ENCODE peak calls at places on chromosomes 2 and 18, in ten cellular contexts. One of them, this sample, is unnamed.

GRCh38 chr2:227717687-227718567 is at the start of gene SLC19A3:
- DNase-seq in psoas muscle: peak; percentile 89
- DNase-seq in tibial nerve: peak; percentile 84
- DNase-seq in CD8-positive, alpha-beta T cell: no peak
- DNase-seq in WTC11: peak; percentile 91
- DNase-seq in tibial artery: peak; percentile 92
- DNase-seq in thyroid gland: peak; percentile 79
- DNase-seq in A549: peak; percentile 79
- DNase-seq in brain microvascular endothelial cell: peak; percentile 59
- DNase-seq in uterus: peak; percentile 87
- DNase-seq in this sample: peak; percentile 4

GRCh38 chr2:148613231-148614023 is 31.1 kb upstream of the EPC2 start:
- DNase-seq in psoas muscle: no peak
- DNase-seq in tibial nerve: no peak
- DNase-seq in CD8-positive, alpha-beta T cell: no peak
- DNase-seq in WTC11: no peak
- DNase-seq in tibial artery: no peak
- DNase-seq in thyroid gland: no peak
- DNase-seq in A549: no peak
- DNase-seq in brain microvascular endothelial cell: no peak
- DNase-seq in uterus: no peak
- DNase-seq in this sample: no peak

GRCh38 chr18:76208632-76209308 is 286.3 kb downstream of the ZNF516 start:
- DNase-seq in psoas muscle: no peak
- DNase-seq in tibial nerve: no peak
- DNase-seq in CD8-positive, alpha-beta T cell: no peak
- DNase-seq in WTC11: no peak
- DNase-seq in tibial artery: no peak
- DNase-seq in thyroid gland: no peak
- DNase-seq in A549: no peak
- DNase-seq in brain microvascular endothelial cell: no peak
- DNase-seq in uterus: no peak
- DNase-seq in this sample: no peak

GRCh38 chr2:45483997-45484396 is 127.1 kb downstream of the SRBD1 start:
- DNase-seq in psoas muscle: no peak
- DNase-seq in tibial nerve: no peak
- DNase-seq in CD8-positive, alpha-beta T cell: no peak
- DNase-seq in WTC11: no peak
- DNase-seq in tibial artery: no peak
- DNase-seq in thyroid gland: no peak
- DNase-seq in A549: peak; percentile 24
- DNase-seq in brain microvascular endothelial cell: no peak
- DNase-seq in uterus: no peak
- DNase-seq in this sample: peak; percentile 35

GRCh38 chr2:27973592-27973991 is 83.1 kb downstream of the BABAM2 start:
- DNase-seq in psoas muscle: no peak
- DNase-seq in tibial nerve: no peak
- DNase-seq in CD8-positive, alpha-beta T cell: no peak
- DNase-seq in WTC11: no peak
- DNase-seq in tibial artery: no peak
- DNase-seq in thyroid gland: no peak
- DNase-seq in A549: peak; percentile 54
- DNase-seq in brain microvascular endothelial cell: peak; percentile 47
- DNase-seq in uterus: no peak
- DNase-seq in this sample: no peak

GRCh38 chr2:45009303-45009927 is at the start of gene SIX2:
- DNase-seq in psoas muscle: peak; percentile 95
- DNase-seq in tibial nerve: peak; percentile 85
- DNase-seq in CD8-positive, alpha-beta T cell: no peak
- DNase-seq in WTC11: peak; percentile 97
- DNase-seq in tibial artery: peak; percentile 98
- DNase-seq in thyroid gland: peak; percentile 96
- DNase-seq in A549: peak; percentile 78
- DNase-seq in brain microvascular endothelial cell: peak; percentile 99
- DNase-seq in uterus: peak; percentile 82
- DNase-seq in this sample: peak; percentile 80

GRCh38 chr2:516131-516530 is 161.1 kb downstream of the TMEM18 start:
- DNase-seq in psoas muscle: no peak
- DNase-seq in tibial nerve: no peak
- DNase-seq in CD8-positive, alpha-beta T cell: no peak
- DNase-seq in WTC11: no peak
- DNase-seq in tibial artery: no peak
- DNase-seq in thyroid gland: no peak
- DNase-seq in A549: no peak
- DNase-seq in brain microvascular endothelial cell: no peak
- DNase-seq in uterus: no peak
- DNase-seq in this sample: no peak

GRCh38 chr18:24605454-24605853 is 145.0 kb downstream of the HRH4 start:
- DNase-seq in psoas muscle: no peak
- DNase-seq in tibial nerve: no peak
- DNase-seq in CD8-positive, alpha-beta T cell: no peak
- DNase-seq in WTC11: no peak
- DNase-seq in tibial artery: no peak
- DNase-seq in thyroid gland: no peak
- DNase-seq in A549: no peak
- DNase-seq in brain microvascular endothelial cell: no peak
- DNase-seq in uterus: no peak
- DNase-seq in this sample: no peak

GRCh38 chr18:25147878-25148488 is 204.0 kb downstream of the ZNF521 start:
- DNase-seq in psoas muscle: no peak
- DNase-seq in tibial nerve: no peak
- DNase-seq in CD8-positive, alpha-beta T cell: no peak
- DNase-seq in WTC11: no peak
- DNase-seq in tibial artery: no peak
- DNase-seq in thyroid gland: no peak
- DNase-seq in A549: no peak
- DNase-seq in brain microvascular endothelial cell: no peak
- DNase-seq in uterus: no peak
- DNase-seq in this sample: no peak

GRCh38 chr2:113133696-113134558 is 6.5 kb downstream of the IL1RN start:
- DNase-seq in psoas muscle: no peak
- DNase-seq in tibial nerve: no peak
- DNase-seq in CD8-positive, alpha-beta T cell: no peak
- DNase-seq in WTC11: no peak
- DNase-seq in tibial artery: no peak
- DNase-seq in thyroid gland: no peak
- DNase-seq in A549: no peak
- DNase-seq in brain microvascular endothelial cell: no peak
- DNase-seq in uterus: no peak
- DNase-seq in this sample: no peak

GRCh38 chr2:118185210-118186109 is 97.2 kb downstream of the INSIG2 start:
- DNase-seq in psoas muscle: peak; percentile 63
- DNase-seq in tibial nerve: peak; percentile 28
- DNase-seq in CD8-positive, alpha-beta T cell: peak; percentile 25
- DNase-seq in WTC11: peak; percentile 62
- DNase-seq in tibial artery: peak; percentile 77
- DNase-seq in thyroid gland: peak; percentile 62
- DNase-seq in A549: peak; percentile 37
- DNase-seq in brain microvascular endothelial cell: peak; percentile 7
- DNase-seq in uterus: peak; percentile 48
- DNase-seq in this sample: no peak

GRCh38 chr2:64212346-64212745 is 68.1 kb upstream of the PELI1 start:
- DNase-seq in psoas muscle: no peak
- DNase-seq in tibial nerve: no peak
- DNase-seq in CD8-positive, alpha-beta T cell: no peak
- DNase-seq in WTC11: no peak
- DNase-seq in tibial artery: no peak
- DNase-seq in thyroid gland: no peak
- DNase-seq in A549: peak; percentile 17
- DNase-seq in brain microvascular endothelial cell: peak; percentile 92
- DNase-seq in uterus: no peak
- DNase-seq in this sample: no peak

GRCh38 chr2:174796319-174796771 is 32.1 kb upstream of the CHRNA1 start:
- DNase-seq in psoas muscle: no peak
- DNase-seq in tibial nerve: no peak
- DNase-seq in CD8-positive, alpha-beta T cell: no peak
- DNase-seq in WTC11: no peak
- DNase-seq in tibial artery: no peak
- DNase-seq in thyroid gland: no peak
- DNase-seq in A549: no peak
- DNase-seq in brain microvascular endothelial cell: no peak
- DNase-seq in uterus: no peak
- DNase-seq in this sample: no peak

GRCh38 chr2:105560157-105560556 is 161.3 kb upstream of the FHL2 start:
- DNase-seq in psoas muscle: no peak
- DNase-seq in tibial nerve: no peak
- DNase-seq in CD8-positive, alpha-beta T cell: no peak
- DNase-seq in WTC11: no peak
- DNase-seq in tibial artery: no peak
- DNase-seq in thyroid gland: no peak
- DNase-seq in A549: no peak
- DNase-seq in brain microvascular endothelial cell: no peak
- DNase-seq in uterus: no peak
- DNase-seq in this sample: no peak

GRCh38 chr2:105568323-105568610 is 169.4 kb upstream of the FHL2 start:
- DNase-seq in psoas muscle: no peak
- DNase-seq in tibial nerve: no peak
- DNase-seq in CD8-positive, alpha-beta T cell: no peak
- DNase-seq in WTC11: no peak
- DNase-seq in tibial artery: no peak
- DNase-seq in thyroid gland: peak; percentile 28
- DNase-seq in A549: no peak
- DNase-seq in brain microvascular endothelial cell: no peak
- DNase-seq in uterus: no peak
- DNase-seq in this sample: no peak

GRCh38 chr2:105561401-105561800 is 162.6 kb upstream of the FHL2 start:
- DNase-seq in psoas muscle: no peak
- DNase-seq in tibial nerve: no peak
- DNase-seq in CD8-positive, alpha-beta T cell: no peak
- DNase-seq in WTC11: no peak
- DNase-seq in tibial artery: no peak
- DNase-seq in thyroid gland: no peak
- DNase-seq in A549: no peak
- DNase-seq in brain microvascular endothelial cell: no peak
- DNase-seq in uterus: no peak
- DNase-seq in this sample: no peak

GRCh38 chr2:105557515-105557914 is 158.7 kb upstream of the FHL2 start:
- DNase-seq in psoas muscle: peak; percentile 25
- DNase-seq in tibial nerve: no peak
- DNase-seq in CD8-positive, alpha-beta T cell: no peak
- DNase-seq in WTC11: no peak
- DNase-seq in tibial artery: no peak
- DNase-seq in thyroid gland: no peak
- DNase-seq in A549: no peak
- DNase-seq in brain microvascular endothelial cell: no peak
- DNase-seq in uterus: no peak
- DNase-seq in this sample: no peak

GRCh38 chr2:105563000-105563719 is 164.3 kb upstream of the FHL2 start:
- DNase-seq in psoas muscle: no peak
- DNase-seq in tibial nerve: no peak
- DNase-seq in CD8-positive, alpha-beta T cell: no peak
- DNase-seq in WTC11: no peak
- DNase-seq in tibial artery: no peak
- DNase-seq in thyroid gland: no peak
- DNase-seq in A549: no peak
- DNase-seq in brain microvascular endothelial cell: no peak
- DNase-seq in uterus: no peak
- DNase-seq in this sample: no peak
- TF ChIP-seq CTCF in psoas muscle: no peak
- TF ChIP-seq CTCF in tibial nerve: no peak
- TF ChIP-seq CTCF in CD8-positive, alpha-beta T cell: no peak
- TF ChIP-seq CTCF in WTC11: no peak
- TF ChIP-seq CTCF in tibial artery: no peak
- TF ChIP-seq CTCF in thyroid gland: no peak
- TF ChIP-seq CTCF in A549: no peak
- TF ChIP-seq CTCF in brain microvascular endothelial cell: no peak
- TF ChIP-seq CTCF in uterus: no peak
- TF ChIP-seq CTCF in this sample: no peak

DNA sequence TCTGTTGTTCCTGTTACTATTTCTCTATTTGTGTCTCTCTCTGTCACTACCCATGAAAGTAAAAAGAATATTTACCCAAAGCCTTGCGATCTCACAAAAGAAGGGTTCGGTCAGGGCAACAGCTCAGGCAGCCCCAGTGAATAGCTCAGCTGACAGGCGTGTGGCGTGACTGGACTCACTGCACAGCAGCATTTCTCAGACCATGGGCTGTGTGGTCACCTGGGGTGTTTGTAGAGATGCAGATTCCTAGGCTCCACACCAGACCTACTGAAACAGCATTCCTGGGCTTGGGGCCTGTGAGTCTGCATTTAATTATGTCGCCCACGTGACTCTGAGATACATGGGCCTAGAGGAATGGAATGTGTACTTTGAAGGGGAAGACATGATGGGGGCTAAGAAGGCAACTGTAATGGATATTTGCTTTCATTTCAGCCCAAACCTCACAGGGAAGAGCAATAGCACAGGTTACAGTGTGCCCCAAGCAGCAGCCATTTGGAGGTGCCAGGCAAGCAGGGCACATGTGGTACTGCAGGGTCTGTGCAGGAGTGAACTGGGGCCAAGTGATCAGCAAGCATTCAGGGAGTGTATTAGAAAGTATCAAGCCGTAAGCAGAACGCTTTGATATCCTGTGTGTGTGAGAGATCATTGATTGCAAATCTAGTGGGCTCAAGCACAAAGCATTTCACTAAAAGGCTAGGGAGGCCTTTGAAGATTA is 90.4 kb upstream of the RBMS1 start:
- DNase-seq in psoas muscle: no peak
- DNase-seq in tibial nerve: no peak
- DNase-seq in CD8-positive, alpha-beta T cell: no peak
- DNase-seq in WTC11: no peak
- DNase-seq in tibial artery: no peak
- DNase-seq in thyroid gland: no peak
- DNase-seq in A549: no peak
- DNase-seq in brain microvascular endothelial cell: no peak
- DNase-seq in uterus: no peak
- DNase-seq in this sample: no peak
- TF ChIP-seq CTCF in psoas muscle: no peak
- TF ChIP-seq CTCF in tibial nerve: no peak
- TF ChIP-seq CTCF in CD8-positive, alpha-beta T cell: no peak
- TF ChIP-seq CTCF in WTC11: no peak
- TF ChIP-seq CTCF in tibial artery: no peak
- TF ChIP-seq CTCF in thyroid gland: no peak
- TF ChIP-seq CTCF in A549: no peak
- TF ChIP-seq CTCF in brain microvascular endothelial cell: no peak
- TF ChIP-seq CTCF in uterus: no peak
- TF ChIP-seq CTCF in this sample: no peak

DNA sequence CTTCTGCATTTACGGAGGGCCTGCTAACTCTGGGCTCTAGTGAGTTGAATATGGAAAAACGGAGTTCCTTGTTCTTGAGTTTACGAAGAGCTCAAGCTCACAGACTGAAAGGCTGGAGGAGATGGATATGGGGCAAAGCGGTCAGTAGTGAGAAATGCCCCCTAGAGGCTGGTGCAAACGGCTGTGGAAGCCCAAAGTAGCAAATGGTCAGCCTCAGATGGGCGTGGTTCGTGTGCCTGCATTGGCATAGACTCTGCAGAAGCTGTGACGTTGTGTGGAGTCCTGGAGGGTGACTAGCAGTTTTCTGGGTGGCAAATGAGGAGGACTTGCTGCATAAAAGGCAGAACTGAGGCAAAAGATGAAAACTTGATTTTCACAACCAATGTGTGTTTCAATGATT is 93.6 kb upstream of the TWIST2 start:
- DNase-seq in psoas muscle: no peak
- DNase-seq in tibial nerve: no peak
- DNase-seq in CD8-positive, alpha-beta T cell: no peak
- DNase-seq in WTC11: peak; percentile 28
- DNase-seq in tibial artery: no peak
- DNase-seq in thyroid gland: no peak
- DNase-seq in A549: peak; percentile 18
- DNase-seq in brain microvascular endothelial cell: no peak
- DNase-seq in uterus: no peak
- DNase-seq in this sample: no peak
- TF ChIP-seq CTCF in psoas muscle: no peak
- TF ChIP-seq CTCF in tibial nerve: no peak
- TF ChIP-seq CTCF in CD8-positive, alpha-beta T cell: no peak
- TF ChIP-seq CTCF in WTC11: no peak
- TF ChIP-seq CTCF in tibial artery: no peak
- TF ChIP-seq CTCF in thyroid gland: no peak
- TF ChIP-seq CTCF in A549: no peak
- TF ChIP-seq CTCF in brain microvascular endothelial cell: peak; percentile 31
- TF ChIP-seq CTCF in uterus: no peak
- TF ChIP-seq CTCF in this sample: peak; percentile 17

GRCh38 chr2:132448771-132449170 is 32.2 kb downstream of the GPR39 start:
- DNase-seq in psoas muscle: no peak
- DNase-seq in tibial nerve: peak; percentile 26
- DNase-seq in CD8-positive, alpha-beta T cell: no peak
- DNase-seq in WTC11: peak; percentile 39
- DNase-seq in tibial artery: no peak
- DNase-seq in thyroid gland: peak; percentile 52
- DNase-seq in A549: peak; percentile 41
- DNase-seq in brain microvascular endothelial cell: peak; percentile 49
- DNase-seq in uterus: no peak
- DNase-seq in this sample: no peak
- TF ChIP-seq CTCF in psoas muscle: peak; percentile 51
- TF ChIP-seq CTCF in tibial nerve: peak; percentile 33
- TF ChIP-seq CTCF in CD8-positive, alpha-beta T cell: no peak
- TF ChIP-seq CTCF in WTC11: peak; percentile 47
- TF ChIP-seq CTCF in tibial artery: peak; percentile 39
- TF ChIP-seq CTCF in thyroid gland: no peak
- TF ChIP-seq CTCF in A549: peak; percentile 54
- TF ChIP-seq CTCF in brain microvascular endothelial cell: peak; percentile 89
- TF ChIP-seq CTCF in uterus: peak; percentile 46
- TF ChIP-seq CTCF in this sample: peak; percentile 67

This sample was measured in HFF-Myc.